ENCODE peak calls at places on chromosomes 4 and X, in eight cellular contexts. N is A549; A is NCI-H1930; Q is NCI-H1105 treated with DMSO at 0.1 percent for 48 hours; C is head of caudate nucleus; J is nephron progenitor cell; P is Right ventricle myocardium superior; T is effector memory CD8-positive, alpha-beta T cell. S is an unnamed sample.

GRCh38 chrX:104564335-104564734 is 1.7 kb upstream of the IL1RAPL2 start:
- DNase-seq in N (no peak), J (no peak), C (no peak), Q (no peak), P (no peak), A (no peak), T (no peak), S (no peak)

GRCh38 chr4:69095301-69095731 is 958 bp upstream of the UGT2B7 start:
- DNase-seq in N (peak), T (no peak), C (no peak), A (no peak), P (no peak), Q (no peak), J (no peak), S (no peak)

GRCh38 chr4:23234716-23235115 is 542.0 kb downstream of the GBA3 start:
- DNase-seq in T (no peak), A (no peak), N (no peak), P (no peak), Q (no peak), C (no peak), J (no peak), S (no peak)

GRCh38 chrX:34813618-34814017 is 129.0 kb upstream of the FAM47B start:
- DNase-seq in Q (no peak), A (no peak), T (no peak), J (no peak), N (no peak), P (no peak), C (no peak), S (peak)

GRCh38 chrX:1134156-1134555 is 78.3 kb downstream of the CRLF2 start:
- DNase-seq in Q (no peak), C (no peak), P (no peak), A (no peak), N (no peak), J (no peak), T (no peak), S (no peak)

GRCh38 chr4:99033956-99034355 is 38.4 kb downstream of the METAP1 start:
- DNase-seq in A (no peak), P (no peak), T (no peak), J (no peak), N (no peak), Q (no peak), C (no peak), S (peak)

GRCh38 chrX:18899796-18900380 is 84.0 kb downstream of the PHKA2 start:
- DNase-seq in J (peak), Q (no peak), A (no peak), T (no peak), P (no peak), C (no peak), N (peak), S (no peak)

GRCh38 chrX:154417157-154417556 is 5.8 kb downstream of the TAFAZZIN start:
- DNase-seq in Q (peak), J (no peak), N (no peak), C (no peak), P (no peak), A (no peak), T (no peak), S (no peak)

GRCh38 chrX:44675364-44676024 is 132.8 kb upstream of the FUNDC1 start:
- DNase-seq in Q (peak), N (peak), C (no peak), J (no peak), P (peak), T (no peak), A (peak), S (peak)

GRCh38 chr4:73585345-73585744 is 34.9 kb downstream of the RASSF6 start:
- DNase-seq in N (no peak), T (no peak), C (no peak), P (no peak), A (no peak), Q (no peak), J (no peak), S (no peak)

GRCh38 chr4:159010563-159011260 is 92.2 kb upstream of the RAPGEF2 start:
- DNase-seq in T (no peak), P (peak), N (peak), Q (no peak), A (peak), C (peak), J (no peak), S (peak)

GRCh38 chrX:129599499-129599898 is 55.3 kb downstream of the APLN start:
- DNase-seq in T (no peak), J (no peak), N (no peak), A (no peak), Q (no peak), P (no peak), C (no peak), S (no peak)

GRCh38 chr4:22434895-22435294 is 81.0 kb downstream of the ADGRA3 start:
- DNase-seq in P (no peak), A (no peak), Q (no peak), T (no peak), C (peak), J (peak), N (peak), S (peak)

GRCh38 chr4:14532436-14532835 is 469.8 kb upstream of the CPEB2 start:
- DNase-seq in C (no peak), A (no peak), J (no peak), N (no peak), P (no peak), Q (peak), T (no peak), S (no peak)

GRCh38 chr4:52376107-52376704 is 282.9 kb downstream of the USP46 start:
- DNase-seq in C (no peak), T (no peak), N (peak), A (no peak), Q (peak), P (no peak), J (peak), S (peak)

GRCh38 chr4:15778191-15778741 is at the start of gene CD38:
- DNase-seq in T (no peak), A (no peak), C (no peak), Q (no peak), J (peak), P (peak), N (peak), S (no peak)

GRCh38 chrX:136738049-136738729 is 42.5 kb downstream of the ARHGEF6 start:
- DNase-seq in A (no peak), P (no peak), J (no peak), C (no peak), N (no peak), T (no peak), Q (no peak), S (no peak)

GRCh38 chrX:108511721-108512120 is 72.1 kb downstream of the COL4A5 start:
- DNase-seq in T (no peak), N (no peak), P (no peak), Q (no peak), C (no peak), A (no peak), J (no peak), S (no peak)

GRCh38 chr4:10015140-10015753 is 6.0 kb downstream of the SLC2A9 start:
- DNase-seq in P (no peak), N (peak), T (no peak), J (peak), C (peak), Q (peak), A (peak), S (peak)

GRCh38 chr4:26294904-26295303 is 25.9 kb upstream of the RBPJ start:
- DNase-seq in Q (no peak), T (no peak), N (no peak), P (no peak), J (no peak), C (no peak), A (no peak), S (no peak)

GRCh38 chrX:25755179-25755578 is 383.0 kb upstream of the MAGEB18 start:
- DNase-seq in C (no peak), J (no peak), Q (no peak), T (no peak), N (no peak), A (no peak), P (no peak), S (no peak)

GRCh38 chr4:64617813-64618212 is 208.6 kb upstream of the TECRL start:
- DNase-seq in C (no peak), P (no peak), J (no peak), N (peak), Q (peak), T (no peak), A (no peak), S (no peak)

GRCh38 chr4:152328595-152328994 is 207.3 kb downstream of the FBXW7 start:
- DNase-seq in T (no peak), A (no peak), Q (no peak), C (no peak), P (no peak), N (peak), J (no peak), S (peak)

GRCh38 chrX:38220024-38220935 is at the start of gene SRPX:
- DNase-seq in Q (peak), C (peak), T (no peak), P (peak), N (peak), J (peak), A (peak), S (peak)

GRCh38 chr4:1531683-1532548 is 125.7 kb upstream of the NKX1-1 start:
- DNase-seq in T (no peak), A (no peak), J (peak), N (no peak), C (no peak), Q (no peak), P (peak), S (no peak)

GRCh38 chr4:158571736-158572135 is 50.1 kb downstream of the RXFP1 start:
- DNase-seq in A (no peak), Q (no peak), N (no peak), C (no peak), T (no peak), J (no peak), P (no peak), S (no peak)

GRCh38 chrX:71163010-71163409 is 18.4 kb downstream of the NLGN3 start:
- DNase-seq in N (no peak), J (no peak), C (peak), Q (no peak), A (no peak), P (no peak), T (no peak), S (no peak)

GRCh38 chrX:136867518-136867917 is 13.0 kb downstream of the RBMX start:
- DNase-seq in Q (no peak), J (no peak), C (no peak), A (no peak), T (no peak), P (no peak), N (no peak), S (peak)

GRCh38 chrX:71195959-71196727 is 26.9 kb upstream of the GJB1 start:
- DNase-seq in C (no peak), J (no peak), T (no peak), P (no peak), N (no peak), A (no peak), Q (no peak), S (no peak)

GRCh38 chr4:82248903-82249632 is 124.7 kb downstream of the HNRNPD start:
- DNase-seq in J (no peak), N (no peak), C (no peak), P (no peak), A (no peak), T (no peak), Q (no peak), S (no peak)

GRCh38 chrX:2463973-2464676 is 36.7 kb downstream of the DHRSX start:
- DNase-seq in J (no peak), A (no peak), P (no peak), N (peak), T (no peak), Q (no peak), C (no peak), S (no peak)

GRCh38 chr4:186845137-186845842 is 121.6 kb upstream of the FAT1 start:
- DNase-seq in T (no peak), P (no peak), A (no peak), C (no peak), Q (no peak), N (peak), J (no peak), S (peak)

GRCh38 chr4:55853484-55854046 is at the start of gene EXOC1:
- DNase-seq in J (peak), N (peak), Q (peak), P (peak), C (peak), T (peak), A (peak), S (peak)

GRCh38 chr4:2497931-2498330 is 29.0 kb downstream of the RNF4 start:
- DNase-seq in C (no peak), T (no peak), P (no peak), J (no peak), A (no peak), Q (no peak), N (no peak), S (no peak)

GRCh38 chrX:51902651-51903050 is 9.2 kb downstream of the MAGED1 start:
- DNase-seq in T (no peak), A (no peak), J (no peak), C (no peak), N (no peak), Q (no peak), P (no peak), S (no peak)

S was measured in AG10803.